ENCODE peak calls at places on chromosomes 13 and 19, in seven cellular contexts. G is left lung, Q is stomach, C is heart right ventricle, V is left ventricle myocardium inferior, T is endodermal cell, A is iPS DF 6.9. F is an unnamed sample.

GRCh38 chr13:37863708-37864107 is 5.9 kb downstream of the TRPC4 start:
- DNase-seq in G (no peak), Q (no peak), C (no peak), A (no peak), V (no peak), T (no peak), F (no peak)

GRCh38 chr13:30881191-30881651 is 24.9 kb upstream of the MEDAG start:
- DNase-seq in C (peak; percentile 30), T (no peak), Q (no peak), A (no peak), V (peak; percentile 47), G (peak; percentile 47), F (peak; percentile 85)

GRCh38 chr13:114161644-114162532 is 17.2 kb upstream of the CFAP97D2 start:
- DNase-seq in C (no peak), A (no peak), T (no peak), G (peak; percentile 82), Q (peak; percentile 59), V (peak; percentile 55), F (peak; percentile 79)

GRCh38 chr13:111662451-111662850 is 342.0 kb downstream of the TEX29 start:
- DNase-seq in Q (no peak), C (no peak), G (no peak), V (peak; percentile 30), T (no peak), A (no peak), F (no peak)

GRCh38 chr19:53147645-53148044 is 11.2 kb downstream of the ZNF347 start:
- DNase-seq in Q (no peak), T (no peak), G (no peak), A (no peak), C (no peak), V (no peak), F (no peak)

GRCh38 chr13:99386495-99386894 is 79.3 kb upstream of the GPR183 start:
- DNase-seq in C (no peak), V (no peak), G (no peak), A (no peak), T (peak; percentile 45), Q (no peak), F (no peak)

GRCh38 chr13:44972956-44973581 is 16.2 kb downstream of the NUFIP1 start:
- DNase-seq in V (no peak), G (no peak), A (no peak), C (no peak), T (no peak), Q (no peak), F (no peak)

GRCh38 chr19:10962863-10963262 is 2.0 kb downstream of the SMARCA4 start:
- DNase-seq in Q (no peak), V (no peak), C (no peak), G (no peak), T (no peak), A (no peak), F (no peak)

GRCh38 chr19:36421749-36422481 is 3.5 kb upstream of the ZFP82 start:
- DNase-seq in C (no peak), Q (no peak), G (no peak), V (no peak), A (no peak), T (no peak), F (no peak)

GRCh38 chr13:24308068-24308445 is 1.3 kb upstream of the C1QTNF9 start:
- DNase-seq in G (no peak), V (no peak), T (no peak), A (no peak), C (peak; percentile 35), Q (no peak), F (no peak)

GRCh38 chr13:73794755-73795154 is 339.4 kb downstream of the KLF12 start:
- DNase-seq in V (no peak), A (no peak), T (no peak), C (no peak), Q (no peak), G (no peak), F (no peak)

GRCh38 chr13:87680298-87680697 is 9.1 kb downstream of the SLITRK5 start:
- DNase-seq in V (no peak), A (no peak), G (no peak), C (no peak), T (no peak), Q (no peak), F (no peak)

GRCh38 chr13:99694251-99694650 is 193.0 kb downstream of the TM9SF2 start:
- DNase-seq in C (no peak), G (no peak), Q (no peak), A (no peak), T (no peak), V (no peak), F (no peak)

GRCh38 chr13:46531953-46532352 is 21.0 kb upstream of the LRCH1 start:
- DNase-seq in C (no peak), A (no peak), G (no peak), V (no peak), T (no peak), Q (no peak), F (no peak)

DNA sequence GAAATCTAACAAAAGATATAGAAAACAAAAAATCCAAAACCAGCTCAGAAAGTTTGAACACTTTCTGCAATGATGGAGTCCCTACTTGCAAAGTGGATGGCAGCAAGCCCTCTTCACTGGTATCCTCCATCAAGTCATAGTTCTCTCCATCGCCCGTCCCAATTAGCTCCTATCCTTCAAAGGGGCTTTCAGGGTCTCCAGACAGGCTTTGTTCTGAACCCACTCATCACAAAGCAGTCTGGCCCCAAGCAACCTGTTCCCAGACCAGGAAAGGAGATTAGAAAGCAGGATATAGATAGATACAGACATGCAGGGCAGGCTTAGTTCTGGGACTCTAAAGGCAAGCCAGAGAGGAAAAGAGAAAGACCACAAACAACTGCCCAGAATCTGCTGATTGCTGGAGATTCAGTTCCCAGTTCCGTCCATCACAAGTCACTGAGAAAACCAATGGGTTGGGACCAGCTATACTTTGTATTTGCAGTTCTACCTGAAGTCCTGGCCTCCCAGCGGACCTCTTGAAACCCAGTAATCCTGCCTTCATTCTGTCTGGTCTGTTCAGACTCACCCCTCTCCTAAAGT is 47.2 kb upstream of the EPHX3 start:
- DNase-seq in Q (no peak), T (no peak), G (no peak), A (no peak), V (no peak), C (no peak), F (no peak)
- H3K4me1 ChIP-seq in Q (peaks cover 93% of the 10 kb centered on the region), T (peaks cover 23% of the 10 kb centered on the region), G (peaks cover 99% of the 10 kb centered on the region), A (peaks cover 8% of the 10 kb centered on the region), V (peaks cover 100% of the 10 kb centered on the region), C (peaks cover 100% of the 10 kb centered on the region), F (peaks cover 16% of the 10 kb centered on the region)

GRCh38 chr19:16116067-16116466 is 4.4 kb downstream of the RAB8A start:
- DNase-seq in G (no peak), Q (no peak), V (no peak), A (no peak), T (no peak), C (no peak), F (no peak)

GRCh38 chr19:16121141-16121540 is 9.5 kb downstream of the RAB8A start:
- DNase-seq in T (no peak), G (no peak), Q (no peak), A (no peak), C (no peak), V (no peak), F (no peak)

GRCh38 chr19:16115309-16116039 is 3.8 kb downstream of the RAB8A start:
- DNase-seq in Q (no peak), A (no peak), G (no peak), C (no peak), T (no peak), V (no peak), F (no peak)

GRCh38 chr19:16118489-16119033 is 6.9 kb downstream of the RAB8A start:
- DNase-seq in G (peak; percentile 69), Q (peak; percentile 52), V (no peak), A (no peak), C (no peak), T (no peak), F (no peak)

DNA sequence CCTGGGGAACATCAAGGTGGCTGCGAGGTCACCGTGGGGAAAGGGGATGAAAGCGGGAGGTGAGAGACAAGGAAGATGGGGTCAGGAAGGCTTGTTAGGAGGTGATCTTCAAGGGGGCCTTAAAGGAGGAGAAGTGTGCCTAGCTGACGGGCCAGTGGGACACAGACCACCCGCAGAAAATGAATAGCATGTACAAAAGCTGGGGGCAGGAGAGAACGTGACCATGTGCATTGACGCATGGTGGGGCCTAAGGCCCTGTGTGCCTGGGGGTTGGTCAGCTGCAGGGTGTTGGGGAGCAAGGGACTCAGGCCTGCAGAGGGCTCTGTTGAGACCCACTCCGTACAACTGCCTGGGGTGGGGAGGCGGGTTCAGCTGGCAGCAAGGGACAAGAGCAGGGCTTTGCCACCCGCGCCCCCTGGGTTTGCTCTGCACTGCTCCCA is 5.9 kb downstream of the RAB8A start:
- DNase-seq in G (no peak), Q (no peak), A (no peak), C (no peak), V (no peak), T (peak; percentile 72), F (no peak)
- H3K4me1 ChIP-seq in G (peaks cover 75% of the 10 kb centered on the region), Q (peaks cover 68% of the 10 kb centered on the region), A (no peaks in the 10 kb centered on the region), C (peaks cover 15% of the 10 kb centered on the region), V (peaks cover 39% of the 10 kb centered on the region), T (peaks cover under 1% of the 10 kb centered on the region), F (peaks cover 1% of the 10 kb centered on the region)

GRCh38 chr13:95535243-95535642 is 17.3 kb upstream of the CLDN10 start:
- DNase-seq in T (no peak), C (no peak), A (no peak), V (no peak), G (peak; percentile 36), Q (no peak), F (no peak)
- H3K4me1 ChIP-seq in T (no peaks in the 10 kb centered on the region), C (peaks cover 4% of the 10 kb centered on the region), A (no peaks in the 10 kb centered on the region), V (peaks cover 8% of the 10 kb centered on the region), G (no peaks in the 10 kb centered on the region), Q (no peaks in the 10 kb centered on the region), F (peaks cover 2% of the 10 kb centered on the region)

GRCh38 chr13:48784906-48785555 is 131.3 kb downstream of the CYSLTR2 start:
- DNase-seq in A (no peak), Q (no peak), T (no peak), C (no peak), G (no peak), V (no peak), F (no peak)
- H3K4me1 ChIP-seq in A (no peaks in the 10 kb centered on the region), Q (no peaks in the 10 kb centered on the region), T (no peaks in the 10 kb centered on the region), C (no peaks in the 10 kb centered on the region), G (peaks cover 22% of the 10 kb centered on the region), V (peaks cover 15% of the 10 kb centered on the region), F (no peaks in the 10 kb centered on the region)

GRCh38 chr19:1847684-1848398 is 442 bp downstream of the REXO1 start:
- DNase-seq in G (no peak), V (no peak), T (peak; percentile 80), Q (no peak), A (no peak), C (no peak), F (no peak)

GRCh38 chr19:1846517-1847205 is 1.6 kb downstream of the REXO1 start:
- DNase-seq in T (no peak), V (no peak), C (no peak), G (no peak), A (no peak), Q (no peak), F (no peak)

GRCh38 chr19:1848399-1849131 is at the start of gene REXO1:
- DNase-seq in G (peak; percentile 92), A (peak; percentile 82), Q (peak; percentile 98), V (peak; percentile 96), C (peak; percentile 96), T (peak; percentile 99), F (peak; percentile 99)

GRCh38 chr19:1845642-1846041 is 2.6 kb downstream of the REXO1 start:
- DNase-seq in A (no peak), V (no peak), G (no peak), T (no peak), C (no peak), Q (no peak), F (no peak)

DNA sequence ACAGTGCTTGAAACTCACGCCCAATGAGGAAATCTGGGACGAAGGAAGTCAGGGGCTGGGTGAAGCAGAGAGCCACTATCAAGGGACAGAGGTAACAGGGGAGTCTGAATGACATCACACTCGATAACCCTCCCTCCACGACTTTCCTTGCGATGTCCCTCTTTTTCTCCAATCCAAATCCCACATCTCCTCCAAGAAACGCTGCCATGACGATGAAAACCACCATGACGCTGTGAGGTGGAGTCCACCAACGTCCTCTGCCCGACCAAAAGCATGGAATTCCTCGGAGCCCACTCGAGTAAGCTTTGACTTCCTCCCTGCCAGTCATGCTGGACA is 967 bp downstream of the REXO1 start:
- DNase-seq in G (no peak), C (no peak), V (no peak), Q (no peak), T (no peak), A (no peak), F (no peak)
- H3K4me1 ChIP-seq in G (peaks cover 70% of the 10 kb centered on the region), C (peaks cover 57% of the 10 kb centered on the region), V (peaks cover 66% of the 10 kb centered on the region), Q (peaks cover 62% of the 10 kb centered on the region), T (peaks cover 3% of the 10 kb centered on the region), A (peaks cover 7% of the 10 kb centered on the region), F (peaks cover 3% of the 10 kb centered on the region)